ENCODE peak calls at places on chromosomes 5 and 9, in seven cellular contexts. Y is skeletal muscle cell; V is testis; I is kidney glomerular epithelial cell; C is IMR-90; N is thyroid gland; J is activated naive CD8-positive, alpha-beta T cell treated with anti-CD3 and anti-CD28 coated beads for 36 hours. P is an unnamed sample.

GRCh38 chr5:16869821-16870796 is 66.0 kb downstream of the MYO10 start:
- DNase-seq in Y (no peak), V (no peak), I (no peak), C (peak; percentile 69), N (no peak), J (no peak), P (no peak)

GRCh38 chr5:38329132-38329715 is 70.9 kb downstream of the EGFLAM start:
- DNase-seq in Y (peak; percentile 7), V (no peak), I (peak; percentile 8), C (no peak), N (no peak), J (no peak), P (no peak)

GRCh38 chr5:68848086-68848485 is 245.7 kb upstream of the SLC30A5 start:
- DNase-seq in Y (no peak), V (no peak), I (no peak), C (no peak), N (no peak), J (no peak), P (no peak)

GRCh38 chr5:54678737-54679136 is 161.2 kb downstream of the SNX18 start:
- DNase-seq in Y (no peak), V (no peak), I (no peak), C (no peak), N (no peak), J (no peak), P (no peak)

GRCh38 chr9:76962732-76963131 is 56.7 kb upstream of the FOXB2 start:
- DNase-seq in Y (no peak), V (no peak), I (no peak), C (no peak), N (no peak), J (no peak), P (no peak)

GRCh38 chr5:119347996-119348395 is 7.8 kb upstream of the TNFAIP8 start:
- DNase-seq in Y (peak; percentile 49), V (no peak), I (no peak), C (peak; percentile 72), N (no peak), J (no peak), P (no peak)

GRCh38 chr5:172144291-172144815 is 43.7 kb downstream of the STK10 start:
- DNase-seq in Y (no peak), V (peak; percentile 94), I (no peak), C (peak; percentile 41), N (no peak), J (no peak), P (no peak)

GRCh38 chr9:135819905-135820304 is 87.4 kb downstream of the CAMSAP1 start:
- DNase-seq in Y (no peak), V (no peak), I (no peak), C (no peak), N (no peak), J (no peak), P (no peak)

GRCh38 chr9:122127396-122127798 is 32.2 kb downstream of the NDUFA8 start:
- DNase-seq in Y (no peak), V (no peak), I (no peak), C (no peak), N (no peak), J (peak; percentile 32), P (no peak)

GRCh38 chr9:84597131-84597530 is 72.4 kb upstream of the NTRK2 start:
- DNase-seq in Y (no peak), V (no peak), I (no peak), C (no peak), N (no peak), J (no peak), P (no peak)

GRCh38 chr5:55220433-55221185 is 6.5 kb downstream of the MCIDAS start:
- DNase-seq in Y (no peak), V (peak; percentile 30), I (no peak), C (no peak), N (peak; percentile 68), J (peak; percentile 18), P (peak; percentile 27)

GRCh38 chr9:132794730-132795380 is 83.2 kb downstream of the AK8 start:
- DNase-seq in Y (no peak), V (no peak), I (no peak), C (no peak), N (peak; percentile 29), J (no peak), P (no peak)

P was measured in activated CD8-positive, alpha-beta T cell treated with anti-CD3 and anti-CD28 coated beads, Interleukin-2, amount 10 ng/mL, durations not matched to agents 7 days and 5 days.